ENCODE peak calls at places on chromosomes 5 and 9, in five cellular contexts. One of them, this sample, is unnamed.

GRCh38 chr5:147576646-147577535 is 67.0 kb upstream of the DPYSL3 start:
- DNase-seq in fibroblast of pulmonary artery: peak
- DNase-seq in A549: peak
- DNase-seq in AG09309: no peak
- DNase-seq in uterus: peak
- DNase-seq in this sample: peak

GRCh38 chr5:146076455-146076854 is 28.9 kb downstream of the PLAC8L1 start:
- DNase-seq in fibroblast of pulmonary artery: no peak
- DNase-seq in A549: no peak
- DNase-seq in AG09309: no peak
- DNase-seq in uterus: no peak
- DNase-seq in this sample: no peak

GRCh38 chr5:127564002-127564769 is 46.7 kb downstream of the PRRC1 start:
- DNase-seq in fibroblast of pulmonary artery: peak
- DNase-seq in A549: peak
- DNase-seq in AG09309: peak
- DNase-seq in uterus: peak
- DNase-seq in this sample: peak

GRCh38 chr5:131974622-131974955 is 29.1 kb upstream of the MEIKIN start:
- DNase-seq in fibroblast of pulmonary artery: no peak
- DNase-seq in A549: no peak
- DNase-seq in AG09309: no peak
- DNase-seq in uterus: no peak
- DNase-seq in this sample: no peak

GRCh38 chr9:123099042-123099441 is 65.6 kb downstream of the GPR21 start:
- DNase-seq in fibroblast of pulmonary artery: no peak
- DNase-seq in A549: no peak
- DNase-seq in AG09309: no peak
- DNase-seq in uterus: no peak
- DNase-seq in this sample: no peak

GRCh38 chr9:137456061-137456863 is 2.9 kb downstream of the NSMF start:
- DNase-seq in fibroblast of pulmonary artery: peak
- DNase-seq in A549: no peak
- DNase-seq in AG09309: no peak
- DNase-seq in uterus: peak
- DNase-seq in this sample: peak

GRCh38 chr9:18566125-18566524 is 92.2 kb downstream of the ADAMTSL1 start:
- DNase-seq in fibroblast of pulmonary artery: peak
- DNase-seq in A549: peak
- DNase-seq in AG09309: peak
- DNase-seq in uterus: no peak
- DNase-seq in this sample: peak

GRCh38 chr5:12133520-12133919 is 229.3 kb upstream of the CTNND2 start:
- DNase-seq in fibroblast of pulmonary artery: no peak
- DNase-seq in A549: no peak
- DNase-seq in AG09309: no peak
- DNase-seq in uterus: no peak
- DNase-seq in this sample: no peak

GRCh38 chr9:78033870-78034269 is 2.3 kb upstream of the GNAQ start:
- DNase-seq in fibroblast of pulmonary artery: no peak
- DNase-seq in A549: no peak
- DNase-seq in AG09309: no peak
- DNase-seq in uterus: no peak
- DNase-seq in this sample: no peak

GRCh38 chr5:142597546-142598337 is 88.1 kb downstream of the FGF1 start:
- DNase-seq in fibroblast of pulmonary artery: peak
- DNase-seq in A549: peak
- DNase-seq in AG09309: no peak
- DNase-seq in uterus: no peak
- DNase-seq in this sample: peak

GRCh38 chr9:121261107-121261460 is 6.9 kb upstream of the GSN start:
- DNase-seq in fibroblast of pulmonary artery: peak
- DNase-seq in A549: no peak
- DNase-seq in AG09309: no peak
- DNase-seq in uterus: no peak
- DNase-seq in this sample: peak

GRCh38 chr9:124615100-124615742 is 108.0 kb upstream of the NR5A1 start:
- DNase-seq in fibroblast of pulmonary artery: no peak
- DNase-seq in A549: no peak
- DNase-seq in AG09309: no peak
- DNase-seq in uterus: no peak
- DNase-seq in this sample: no peak

GRCh38 chr9:73154760-73155159 is 3.1 kb downstream of the ANXA1 start:
- DNase-seq in fibroblast of pulmonary artery: no peak
- DNase-seq in A549: no peak
- DNase-seq in AG09309: no peak
- DNase-seq in uterus: no peak
- DNase-seq in this sample: no peak

GRCh38 chr9:126548312-126548711 is 65.4 kb upstream of the LMX1B start:
- DNase-seq in fibroblast of pulmonary artery: no peak
- DNase-seq in A549: no peak
- DNase-seq in AG09309: no peak
- DNase-seq in uterus: no peak
- DNase-seq in this sample: no peak

GRCh38 chr9:12861035-12861434 is 86.2 kb downstream of the LURAP1L start:
- DNase-seq in fibroblast of pulmonary artery: no peak
- DNase-seq in A549: no peak
- DNase-seq in AG09309: no peak
- DNase-seq in uterus: no peak
- DNase-seq in this sample: no peak

GRCh38 chr9:136538599-136539426 is 7.0 kb downstream of the NOTCH1 start:
- DNase-seq in fibroblast of pulmonary artery: peak
- DNase-seq in A549: no peak
- DNase-seq in AG09309: no peak
- DNase-seq in uterus: no peak
- DNase-seq in this sample: peak

GRCh38 chr9:107504585-107505455 is 15.3 kb upstream of the KLF4 start:
- DNase-seq in fibroblast of pulmonary artery: peak
- DNase-seq in A549: peak
- DNase-seq in AG09309: no peak
- DNase-seq in uterus: no peak
- DNase-seq in this sample: peak

GRCh38 chr9:137313956-137314560 is 12.0 kb upstream of the NRARP start:
- DNase-seq in fibroblast of pulmonary artery: no peak
- DNase-seq in A549: peak
- DNase-seq in AG09309: no peak
- DNase-seq in uterus: no peak
- DNase-seq in this sample: no peak

GRCh38 chr5:148147415-148147814 is 20.9 kb upstream of the SPINK14 start:
- DNase-seq in fibroblast of pulmonary artery: no peak
- DNase-seq in A549: no peak
- DNase-seq in AG09309: no peak
- DNase-seq in uterus: no peak
- DNase-seq in this sample: no peak

GRCh38 chr9:134502261-134503211 is 139.1 kb upstream of the COL5A1 start:
- DNase-seq in fibroblast of pulmonary artery: peak
- DNase-seq in A549: peak
- DNase-seq in AG09309: peak
- DNase-seq in uterus: peak
- DNase-seq in this sample: peak

GRCh38 chr5:4480528-4481404 is 659.4 kb upstream of the ADAMTS16 start:
- DNase-seq in fibroblast of pulmonary artery: no peak
- DNase-seq in A549: no peak
- DNase-seq in AG09309: no peak
- DNase-seq in uterus: no peak
- DNase-seq in this sample: no peak

GRCh38 chr9:123806829-123807228 is 123.1 kb downstream of the DENND1A start:
- DNase-seq in fibroblast of pulmonary artery: no peak
- DNase-seq in A549: no peak
- DNase-seq in AG09309: no peak
- DNase-seq in uterus: no peak
- DNase-seq in this sample: no peak

GRCh38 chr9:36437790-36438189 is 37.7 kb upstream of the RNF38 start:
- DNase-seq in fibroblast of pulmonary artery: no peak
- DNase-seq in A549: no peak
- DNase-seq in AG09309: no peak
- DNase-seq in uterus: no peak
- DNase-seq in this sample: no peak

GRCh38 chr5:180341595-180341994 is 11.5 kb downstream of the GFPT2 start:
- DNase-seq in fibroblast of pulmonary artery: no peak
- DNase-seq in A549: no peak
- DNase-seq in AG09309: no peak
- DNase-seq in uterus: no peak
- DNase-seq in this sample: no peak

GRCh38 chr9:75184471-75184870 is 96.2 kb downstream of the OSTF1 start:
- DNase-seq in fibroblast of pulmonary artery: no peak
- DNase-seq in A549: no peak
- DNase-seq in AG09309: no peak
- DNase-seq in uterus: no peak
- DNase-seq in this sample: no peak

GRCh38 chr9:129145841-129146292 is 32.2 kb downstream of the IER5L start:
- DNase-seq in fibroblast of pulmonary artery: peak
- DNase-seq in A549: no peak
- DNase-seq in AG09309: no peak
- DNase-seq in uterus: peak
- DNase-seq in this sample: peak

GRCh38 chr9:87888501-87888900 is 5.8 kb downstream of the SPATA31E1 start:
- DNase-seq in fibroblast of pulmonary artery: no peak
- DNase-seq in A549: no peak
- DNase-seq in AG09309: no peak
- DNase-seq in uterus: no peak
- DNase-seq in this sample: no peak

GRCh38 chr9:133086894-133087293 is 25.1 kb downstream of the CEL start:
- DNase-seq in fibroblast of pulmonary artery: no peak
- DNase-seq in A549: no peak
- DNase-seq in AG09309: no peak
- DNase-seq in uterus: no peak
- DNase-seq in this sample: no peak

GRCh38 chr9:77978086-77978781 is 53.4 kb downstream of the GNAQ start:
- DNase-seq in fibroblast of pulmonary artery: no peak
- DNase-seq in A549: no peak
- DNase-seq in AG09309: no peak
- DNase-seq in uterus: no peak
- DNase-seq in this sample: no peak

GRCh38 chr9:34454571-34455065 is 3.8 kb downstream of the FAM219A start:
- DNase-seq in fibroblast of pulmonary artery: peak
- DNase-seq in A549: peak
- DNase-seq in AG09309: no peak
- DNase-seq in uterus: no peak
- DNase-seq in this sample: peak

GRCh38 chr5:134227259-134227658 is 1.4 kb upstream of the PPP2CA start:
- DNase-seq in fibroblast of pulmonary artery: no peak
- DNase-seq in A549: peak
- DNase-seq in AG09309: no peak
- DNase-seq in uterus: peak
- DNase-seq in this sample: no peak

GRCh38 chr5:34599471-34600117 is 56.5 kb upstream of the RAI14 start:
- DNase-seq in fibroblast of pulmonary artery: no peak
- DNase-seq in A549: peak
- DNase-seq in AG09309: no peak
- DNase-seq in uterus: no peak
- DNase-seq in this sample: peak

GRCh38 chr9:69028754-69029153 is 6.8 kb upstream of the FXN start:
- DNase-seq in fibroblast of pulmonary artery: no peak
- DNase-seq in A549: no peak
- DNase-seq in AG09309: no peak
- DNase-seq in uterus: no peak
- DNase-seq in this sample: no peak

GRCh38 chr9:93952784-93953491 is 2.2 kb downstream of the BARX1 start:
- DNase-seq in fibroblast of pulmonary artery: no peak
- DNase-seq in A549: no peak
- DNase-seq in AG09309: no peak
- DNase-seq in uterus: no peak
- DNase-seq in this sample: no peak

GRCh38 chr5:126780165-126780827 is 3.4 kb downstream of the LMNB1 start:
- DNase-seq in fibroblast of pulmonary artery: peak
- DNase-seq in A549: peak
- DNase-seq in AG09309: peak
- DNase-seq in uterus: peak
- DNase-seq in this sample: peak

GRCh38 chr5:73321757-73322452 is 126.7 kb downstream of the FOXD1 start:
- DNase-seq in fibroblast of pulmonary artery: peak
- DNase-seq in A549: no peak
- DNase-seq in AG09309: peak
- DNase-seq in uterus: no peak
- DNase-seq in this sample: peak

DNA sequence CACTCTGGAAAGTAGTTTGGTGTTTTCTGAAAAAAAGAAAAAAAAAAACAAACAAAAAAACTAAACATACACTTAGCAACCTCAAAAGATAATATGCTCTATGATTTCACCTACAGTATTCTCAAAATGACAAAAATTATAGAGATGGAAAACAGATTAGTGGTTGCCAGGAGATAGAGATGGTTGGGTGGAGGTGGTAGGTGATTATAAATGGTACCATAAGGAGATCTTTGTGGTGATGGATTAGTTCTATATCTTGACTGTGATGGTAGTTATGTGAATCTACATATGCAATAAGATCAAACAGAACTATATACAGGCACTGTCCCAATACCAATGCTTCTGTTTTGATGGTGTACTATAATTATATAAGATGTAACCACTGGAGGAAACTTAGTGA is 32.0 kb downstream of the PTBP3 start:
- DNase-seq in fibroblast of pulmonary artery: no peak
- DNase-seq in A549: no peak
- DNase-seq in AG09309: no peak
- DNase-seq in uterus: no peak
- DNase-seq in this sample: no peak
- TF ChIP-seq CTCF in fibroblast of pulmonary artery: no peak
- TF ChIP-seq CTCF in A549: no peak
- TF ChIP-seq CTCF in AG09309: no peak
- TF ChIP-seq CTCF in uterus: no peak
- TF ChIP-seq CTCF in this sample: no peak

GRCh38 chr5:175129619-175130018 is 314.4 kb downstream of the DRD1 start:
- DNase-seq in fibroblast of pulmonary artery: no peak
- DNase-seq in A549: no peak
- DNase-seq in AG09309: no peak
- DNase-seq in uterus: no peak
- DNase-seq in this sample: no peak
- TF ChIP-seq CTCF in fibroblast of pulmonary artery: no peak
- TF ChIP-seq CTCF in A549: no peak
- TF ChIP-seq CTCF in AG09309: no peak
- TF ChIP-seq CTCF in uterus: no peak
- TF ChIP-seq CTCF in this sample: no peak

GRCh38 chr9:21078702-21079101 is 960 bp upstream of the IFNB1 start:
- DNase-seq in fibroblast of pulmonary artery: no peak
- DNase-seq in A549: peak
- DNase-seq in AG09309: no peak
- DNase-seq in uterus: no peak
- DNase-seq in this sample: no peak
- TF ChIP-seq CTCF in fibroblast of pulmonary artery: no peak
- TF ChIP-seq CTCF in A549: no peak
- TF ChIP-seq CTCF in AG09309: no peak
- TF ChIP-seq CTCF in uterus: no peak
- TF ChIP-seq CTCF in this sample: no peak

GRCh38 chr5:93240228-93240834 is 340.7 kb downstream of the NR2F1-AS1 start:
- DNase-seq in fibroblast of pulmonary artery: no peak
- DNase-seq in A549: no peak
- DNase-seq in AG09309: no peak
- DNase-seq in uterus: no peak
- DNase-seq in this sample: no peak
- TF ChIP-seq CTCF in fibroblast of pulmonary artery: no peak
- TF ChIP-seq CTCF in A549: no peak
- TF ChIP-seq CTCF in AG09309: no peak
- TF ChIP-seq CTCF in uterus: no peak
- TF ChIP-seq CTCF in this sample: no peak

GRCh38 chr9:101332362-101332761 is 52.4 kb downstream of the BAAT start:
- DNase-seq in fibroblast of pulmonary artery: no peak
- DNase-seq in A549: no peak
- DNase-seq in AG09309: no peak
- DNase-seq in uterus: no peak
- DNase-seq in this sample: no peak
- TF ChIP-seq CTCF in fibroblast of pulmonary artery: no peak
- TF ChIP-seq CTCF in A549: no peak
- TF ChIP-seq CTCF in AG09309: no peak
- TF ChIP-seq CTCF in uterus: no peak
- TF ChIP-seq CTCF in this sample: no peak

This sample was measured in cardiac fibroblast.